ENCODE peak calls at places on chromosomes 16 and 17, in eight cellular contexts. K, G, J, Z, E, A, W and T are unnamed samples. For H3K9me3 and H3K27me3, the result is how much of the 10 kb centered on the place peaks cover.

GRCh38 chr16:66402591-66403230 is 24.4 kb upstream of the BEAN1 start:
- DNase-seq in K (no peak), G (no peak), J (peak), Z (no peak), E (no peak), A (no peak), W (no peak), T (no peak)

GRCh38 chr16:67238806-67239470 is 8.3 kb downstream of the FHOD1 start:
- DNase-seq in K (no peak), G (no peak), J (no peak), Z (no peak), E (no peak), A (peak), W (no peak), T (no peak)

GRCh38 chr17:81509687-81510523 is 2.7 kb downstream of the ACTG1 start:
- DNase-seq in K (no peak), G (no peak), J (no peak), Z (no peak), E (no peak), A (no peak), W (no peak), T (peak)

GRCh38 chr16:4260360-4260759 is 12.5 kb downstream of the TFAP4 start:
- DNase-seq in K (no peak), G (no peak), J (no peak), Z (no peak), E (no peak), A (no peak), W (no peak), T (no peak)

GRCh38 chr17:67260051-67260987 is 15.3 kb upstream of the HELZ start:
- DNase-seq in K (peak), G (no peak), J (no peak), Z (no peak), E (peak), A (no peak), W (peak), T (no peak)

GRCh38 chr16:57184113-57184512 is 1.7 kb downstream of the PSME3IP1 start:
- DNase-seq in K (no peak), G (no peak), J (no peak), Z (no peak), E (no peak), A (no peak), W (no peak), T (no peak)

GRCh38 chr17:774320-774584 is 7.8 kb downstream of the GLOD4 start:
- DNase-seq in K (peak), G (no peak), J (no peak), Z (no peak), E (no peak), A (no peak), W (no peak), T (no peak)

GRCh38 chr17:68707032-68707431 is 105.9 kb upstream of the FAM20A start:
- DNase-seq in K (no peak), G (peak), J (no peak), Z (no peak), E (no peak), A (no peak), W (no peak), T (no peak)

GRCh38 chr17:11245187-11245586 is 4.2 kb downstream of the SHISA6 start:
- DNase-seq in K (no peak), G (no peak), J (no peak), Z (no peak), E (no peak), A (no peak), W (no peak), T (no peak)

GRCh38 chr17:62631936-62632924 is 4.8 kb downstream of the MRC2 start:
- DNase-seq in K (peak), G (no peak), J (no peak), Z (no peak), E (no peak), A (no peak), W (no peak), T (no peak)

GRCh38 chr17:65785109-65785508 is 223.7 kb upstream of the AXIN2 start:
- DNase-seq in K (no peak), G (no peak), J (no peak), Z (no peak), E (no peak), A (no peak), W (no peak), T (no peak)

GRCh38 chr17:65833214-65833613 is 271.8 kb upstream of the AXIN2 start:
- DNase-seq in K (no peak), G (no peak), J (no peak), Z (no peak), E (no peak), A (no peak), W (no peak), T (no peak)

GRCh38 chr16:2514333-2515179 is 804 bp downstream of the ATP6V0C start:
- DNase-seq in K (peak), G (peak), J (no peak), Z (peak), E (no peak), A (peak), W (peak), T (peak)

GRCh38 chr16:1788708-1789100 is 4.8 kb downstream of the IGFALS start:
- DNase-seq in K (peak), G (no peak), J (no peak), Z (peak), E (no peak), A (peak), W (no peak), T (no peak)

GRCh38 chr16:27273670-27274522 is 5.3 kb upstream of the NSMCE1 start:
- DNase-seq in K (no peak), G (no peak), J (no peak), Z (no peak), E (no peak), A (no peak), W (no peak), T (no peak)

GRCh38 chr16:86740817-86741799 is 162.8 kb downstream of the FOXL1 start:
- DNase-seq in K (peak), G (peak), J (peak), Z (no peak), E (no peak), A (no peak), W (no peak), T (no peak)

GRCh38 chr16:64586756-64587155 is 535.1 kb downstream of the CDH11 start:
- DNase-seq in K (no peak), G (no peak), J (no peak), Z (no peak), E (no peak), A (no peak), W (no peak), T (no peak)

GRCh38 chr16:67449739-67450138 is 18.8 kb downstream of the HSD11B2 start:
- DNase-seq in K (no peak), G (no peak), J (no peak), Z (no peak), E (no peak), A (no peak), W (peak), T (no peak)

GRCh38 chr16:8853150-8853549 is 15.7 kb downstream of the CARHSP1 start:
- DNase-seq in K (peak), G (no peak), J (no peak), Z (no peak), E (no peak), A (no peak), W (no peak), T (no peak)

GRCh38 chr16:11783319-11784047 is 13.6 kb downstream of the ZC3H7A start:
- DNase-seq in K (no peak), G (no peak), J (no peak), Z (no peak), E (no peak), A (no peak), W (no peak), T (peak)

GRCh38 chr17:29927546-29927945 is 2.5 kb downstream of the SSH2 start:
- DNase-seq in K (no peak), G (no peak), J (no peak), Z (no peak), E (no peak), A (no peak), W (no peak), T (no peak)

GRCh38 chr16:66480265-66481080 is 53.4 kb downstream of the BEAN1 start:
- DNase-seq in K (no peak), G (no peak), J (peak), Z (peak), E (no peak), A (no peak), W (no peak), T (no peak)

GRCh38 chr16:50102046-50102756 is 36.4 kb downstream of the HEATR3 start:
- DNase-seq in K (no peak), G (no peak), J (no peak), Z (no peak), E (no peak), A (no peak), W (no peak), T (no peak)

GRCh38 chr17:65029605-65030308 is 26.8 kb downstream of the GNA13 start:
- DNase-seq in K (no peak), G (no peak), J (no peak), Z (no peak), E (no peak), A (no peak), W (no peak), T (no peak)

GRCh38 chr16:72434159-72434558 is 262.2 kb upstream of the PMFBP1 start:
- DNase-seq in K (no peak), G (no peak), J (no peak), Z (no peak), E (no peak), A (no peak), W (no peak), T (no peak)

GRCh38 chr17:75105269-75106080 is 4.3 kb upstream of the ARMC7 start:
- DNase-seq in K (no peak), G (peak), J (no peak), Z (no peak), E (no peak), A (no peak), W (no peak), T (peak)

GRCh38 chr16:83771306-83771942 is 36.4 kb upstream of the HSBP1 start:
- DNase-seq in K (no peak), G (no peak), J (peak), Z (no peak), E (peak), A (peak), W (no peak), T (no peak)

GRCh38 chr17:42294469-42295398 is 6.4 kb downstream of the STAT5A start:
- DNase-seq in K (peak), G (no peak), J (peak), Z (no peak), E (no peak), A (no peak), W (no peak), T (no peak)

GRCh38 chr16:19810817-19811731 is 73.6 kb downstream of the GPRC5B start:
- DNase-seq in K (peak), G (no peak), J (no peak), Z (no peak), E (no peak), A (no peak), W (no peak), T (no peak)

GRCh38 chr17:22462461-22462860 is 770.1 kb downstream of the KCNJ18 start:
- DNase-seq in K (no peak), G (no peak), J (no peak), Z (no peak), E (no peak), A (no peak), W (no peak), T (no peak)

GRCh38 chr17:22463110-22463850 is 771.0 kb downstream of the KCNJ18 start:
- DNase-seq in K (no peak), G (no peak), J (no peak), Z (no peak), E (no peak), A (no peak), W (no peak), T (no peak)

GRCh38 chr17:22460461-22461063 is 768.2 kb downstream of the KCNJ18 start:
- DNase-seq in K (no peak), G (no peak), J (no peak), Z (no peak), E (no peak), A (no peak), W (no peak), T (no peak)

GRCh38 chr17:22459953-22460350 is 767.6 kb downstream of the KCNJ18 start:
- DNase-seq in K (no peak), G (no peak), J (no peak), Z (no peak), E (no peak), A (no peak), W (no peak), T (no peak)

DNA sequence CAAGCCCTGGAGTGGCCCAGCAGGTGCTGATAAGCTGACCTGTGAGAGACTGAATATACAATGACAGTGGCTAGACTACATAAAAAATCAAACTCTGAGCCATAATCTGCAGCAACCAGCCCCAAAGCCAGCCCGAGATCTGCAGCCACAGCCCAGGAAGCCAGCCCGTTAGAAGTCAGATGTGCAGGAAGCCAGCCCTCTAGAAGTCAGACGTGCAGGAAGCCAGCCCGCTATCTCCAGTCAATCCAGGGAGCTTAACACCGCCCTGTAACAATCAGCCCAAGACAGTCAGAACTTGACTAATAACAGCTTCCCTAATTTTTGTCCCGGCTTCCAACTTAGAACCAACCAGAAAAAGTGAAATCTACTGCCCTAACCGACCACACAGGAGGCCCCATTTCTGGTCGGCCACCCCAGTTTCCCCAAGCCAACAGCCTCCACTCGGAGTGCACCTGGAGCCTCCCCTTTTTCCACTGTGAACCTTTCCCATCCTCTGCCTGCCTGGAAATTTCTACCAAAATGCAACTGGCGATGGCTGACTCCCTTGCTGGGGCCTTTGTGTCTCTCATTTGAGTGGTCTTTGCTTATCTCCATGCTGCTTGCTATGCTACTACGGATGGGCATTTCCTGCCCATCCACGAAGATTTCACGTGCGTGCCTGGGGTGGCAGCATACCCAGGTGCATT is 769.3 kb downstream of the KCNJ18 start:
- DNase-seq in K (no peak), G (no peak), J (no peak), Z (no peak), E (no peak), A (no peak), W (no peak), T (peak)
- H3K9me3 ChIP-seq in K (under half), G (under half), J (under half), Z (under half), E (under half), A (under half), W (under half), T (under half)

GRCh38 chr17:79233916-79234551 is 159.4 kb downstream of the ENGASE start:
- DNase-seq in K (no peak), G (no peak), J (no peak), Z (no peak), E (no peak), A (no peak), W (no peak), T (no peak)
- H3K27me3 ChIP-seq in K (under half), G (under half), J (under half), Z (under half), E (under half), A (under half), W (under half), T (under half)

GRCh38 chr16:23673971-23674614 is 4.6 kb upstream of the PLK1 start:
- DNase-seq in K (no peak), G (peak), J (no peak), Z (no peak), E (no peak), A (no peak), W (no peak), T (no peak)
- H3K27ac ChIP-seq in K (no peak), G (peak), J (no peak), Z (no peak), E (no peak), A (no peak), W (no peak), T (no peak)

GRCh38 chr17:57154896-57155295 is 69.8 kb downstream of the AKAP1 start:
- DNase-seq in K (no peak), G (no peak), J (no peak), Z (no peak), E (no peak), A (no peak), W (no peak), T (no peak)

GRCh38 chr17:57152916-57153528 is 68.0 kb downstream of the AKAP1 start:
- DNase-seq in K (no peak), G (no peak), J (no peak), Z (no peak), E (no peak), A (no peak), W (no peak), T (no peak)

GRCh38 chr17:57151798-57152197 is 66.8 kb downstream of the AKAP1 start:
- DNase-seq in K (no peak), G (no peak), J (no peak), Z (no peak), E (no peak), A (no peak), W (no peak), T (peak)
- H3K9me3 ChIP-seq in K (under half), G (under half), J (under half), Z (under half), E (under half), A (under half), W (under half), T (under half)

DNA sequence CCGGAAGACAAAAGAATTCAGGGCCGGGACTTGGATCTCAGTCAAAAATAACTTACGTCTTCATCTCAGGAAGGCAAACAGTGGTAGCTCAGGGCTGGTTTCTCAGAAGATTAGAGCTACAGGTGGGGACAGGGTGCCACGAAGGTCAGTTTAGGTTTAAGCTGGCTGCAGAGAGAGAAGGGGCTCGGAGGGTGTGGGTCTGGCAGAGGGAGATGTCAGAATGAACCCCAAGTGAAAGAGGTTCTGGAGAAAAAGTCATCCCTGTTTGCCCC is 4.2 kb upstream of the RHBDL3 start:
- DNase-seq in K (no peak), G (no peak), J (no peak), Z (no peak), E (no peak), A (no peak), W (no peak), T (no peak)
- H3K27me3 ChIP-seq in K (under half), G (under half), J (under half), Z (under half), E (under half), A (under half), W (under half), T (under half)